ENCODE peak calls at places on chromosomes 12 and 14, in nine cellular contexts. One of them, this sample, is unnamed.

GRCh38 chr14:106062502-106063272 is 536.3 kb downstream of the TMEM121 start:
- DNase-seq in A549: no peak
- DNase-seq in psoas muscle: no peak
- DNase-seq in left lung: no peak
- DNase-seq in cardiac muscle cell: no peak
- DNase-seq in astrocyte: no peak
- DNase-seq in fibroblast of lung: no peak
- DNase-seq in endodermal cell: no peak
- DNase-seq in upper lobe of right lung: no peak
- DNase-seq in this sample: no peak

GRCh38 chr12:6316921-6317692 is 6.6 kb downstream of the PLEKHG6 start:
- DNase-seq in A549: peak; percentile 58
- DNase-seq in psoas muscle: no peak
- DNase-seq in left lung: no peak
- DNase-seq in cardiac muscle cell: no peak
- DNase-seq in astrocyte: no peak
- DNase-seq in fibroblast of lung: no peak
- DNase-seq in endodermal cell: peak; percentile 85
- DNase-seq in upper lobe of right lung: no peak
- DNase-seq in this sample: no peak

GRCh38 chr12:51118706-51119105 is 35.3 kb upstream of the CSRNP2 start:
- DNase-seq in A549: no peak
- DNase-seq in psoas muscle: no peak
- DNase-seq in left lung: no peak
- DNase-seq in cardiac muscle cell: no peak
- DNase-seq in astrocyte: peak; percentile 97
- DNase-seq in fibroblast of lung: peak; percentile 97
- DNase-seq in endodermal cell: no peak
- DNase-seq in upper lobe of right lung: no peak
- DNase-seq in this sample: no peak

GRCh38 chr12:1030779-1031178 is 39.8 kb downstream of the ERC1 start:
- DNase-seq in A549: no peak
- DNase-seq in psoas muscle: no peak
- DNase-seq in left lung: no peak
- DNase-seq in cardiac muscle cell: no peak
- DNase-seq in astrocyte: no peak
- DNase-seq in fibroblast of lung: no peak
- DNase-seq in endodermal cell: no peak
- DNase-seq in upper lobe of right lung: no peak
- DNase-seq in this sample: no peak

GRCh38 chr14:65321370-65321875 is 91.1 kb upstream of the FUT8 start:
- DNase-seq in A549: peak; percentile 16
- DNase-seq in psoas muscle: no peak
- DNase-seq in left lung: no peak
- DNase-seq in cardiac muscle cell: no peak
- DNase-seq in astrocyte: no peak
- DNase-seq in fibroblast of lung: no peak
- DNase-seq in endodermal cell: no peak
- DNase-seq in upper lobe of right lung: no peak
- DNase-seq in this sample: no peak

GRCh38 chr12:33357181-33357580 is 82.4 kb downstream of the SYT10 start:
- DNase-seq in A549: no peak
- DNase-seq in psoas muscle: no peak
- DNase-seq in left lung: no peak
- DNase-seq in cardiac muscle cell: no peak
- DNase-seq in astrocyte: no peak
- DNase-seq in fibroblast of lung: no peak
- DNase-seq in endodermal cell: no peak
- DNase-seq in upper lobe of right lung: no peak
- DNase-seq in this sample: no peak

GRCh38 chr14:106044949-106045596 is 518.7 kb downstream of the TMEM121 start:
- DNase-seq in A549: peak; percentile 83
- DNase-seq in psoas muscle: peak; percentile 18
- DNase-seq in left lung: peak; percentile 54
- DNase-seq in cardiac muscle cell: no peak
- DNase-seq in astrocyte: no peak
- DNase-seq in fibroblast of lung: no peak
- DNase-seq in endodermal cell: peak; percentile 51
- DNase-seq in upper lobe of right lung: peak; percentile 77
- DNase-seq in this sample: peak; percentile 64

GRCh38 chr12:96313606-96314005 is 86.6 kb downstream of the CDK17 start:
- DNase-seq in A549: no peak
- DNase-seq in psoas muscle: no peak
- DNase-seq in left lung: no peak
- DNase-seq in cardiac muscle cell: no peak
- DNase-seq in astrocyte: no peak
- DNase-seq in fibroblast of lung: no peak
- DNase-seq in endodermal cell: no peak
- DNase-seq in upper lobe of right lung: no peak
- DNase-seq in this sample: no peak

GRCh38 chr12:24991209-24992049 is 42.5 kb upstream of the BCAT1 start:
- DNase-seq in A549: peak; percentile 72
- DNase-seq in psoas muscle: no peak
- DNase-seq in left lung: no peak
- DNase-seq in cardiac muscle cell: peak; percentile 55
- DNase-seq in astrocyte: peak; percentile 32
- DNase-seq in fibroblast of lung: peak; percentile 46
- DNase-seq in endodermal cell: no peak
- DNase-seq in upper lobe of right lung: no peak
- DNase-seq in this sample: no peak

GRCh38 chr12:126667340-126667739 is 1599.6 kb upstream of the TMEM132C start:
- DNase-seq in A549: peak; percentile 2
- DNase-seq in psoas muscle: no peak
- DNase-seq in left lung: no peak
- DNase-seq in cardiac muscle cell: no peak
- DNase-seq in astrocyte: peak; percentile 97
- DNase-seq in fibroblast of lung: peak; percentile 98
- DNase-seq in endodermal cell: no peak
- DNase-seq in upper lobe of right lung: no peak
- DNase-seq in this sample: no peak

DNA sequence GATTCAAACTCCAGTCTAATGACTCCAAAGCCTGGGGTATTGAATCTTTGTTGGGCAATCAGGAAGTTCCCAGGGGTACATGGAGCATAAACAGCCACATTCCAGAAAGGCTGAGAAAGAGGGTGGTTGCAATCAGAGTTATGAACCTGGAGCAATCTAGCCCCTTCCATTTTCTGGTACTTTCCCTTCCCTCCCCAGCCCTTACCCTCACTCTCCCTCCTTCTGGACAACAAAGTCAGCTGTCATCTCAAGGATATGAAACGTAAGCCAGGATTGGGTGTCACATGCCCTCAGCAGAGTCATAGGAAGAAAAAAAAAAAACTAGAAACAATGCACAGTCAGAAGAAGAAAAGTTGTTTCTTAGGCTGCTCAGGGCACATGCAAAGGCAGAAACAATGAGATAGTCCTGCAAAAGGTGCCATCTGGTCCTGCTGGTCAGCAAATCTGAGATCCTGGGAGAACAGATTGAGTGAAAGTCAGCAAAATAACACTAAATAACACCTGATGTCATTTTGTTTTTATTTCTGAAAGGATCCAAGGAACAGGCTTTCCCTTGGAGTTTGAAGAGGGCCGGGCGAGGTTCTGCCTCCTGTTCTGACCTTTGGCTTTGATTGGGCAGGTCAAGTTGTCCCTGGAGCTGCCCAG is 27.1 kb downstream of the TMEM229B start:
- DNase-seq in A549: no peak
- DNase-seq in psoas muscle: no peak
- DNase-seq in left lung: no peak
- DNase-seq in cardiac muscle cell: no peak
- DNase-seq in astrocyte: no peak
- DNase-seq in fibroblast of lung: no peak
- DNase-seq in endodermal cell: peak; percentile 31
- DNase-seq in upper lobe of right lung: no peak
- DNase-seq in this sample: no peak
- H3K27ac ChIP-seq in A549: no peak overlapping the region
- H3K27ac ChIP-seq in psoas muscle: no peak overlapping the region
- H3K27ac ChIP-seq in left lung: no peak overlapping the region
- H3K27ac ChIP-seq in cardiac muscle cell: peak overlapping the region; percentile 26
- H3K27ac ChIP-seq in astrocyte: no peak overlapping the region
- H3K27ac ChIP-seq in fibroblast of lung: no peak overlapping the region
- H3K27ac ChIP-seq in endodermal cell: no peak overlapping the region
- H3K27ac ChIP-seq in upper lobe of right lung: no peak overlapping the region
- H3K27ac ChIP-seq in this sample: no peak overlapping the region

GRCh38 chr12:111867531-111867930 is 25.5 kb downstream of the MAPKAPK5 start:
- DNase-seq in A549: no peak
- DNase-seq in psoas muscle: no peak
- DNase-seq in left lung: no peak
- DNase-seq in cardiac muscle cell: no peak
- DNase-seq in astrocyte: no peak
- DNase-seq in fibroblast of lung: no peak
- DNase-seq in endodermal cell: no peak
- DNase-seq in upper lobe of right lung: no peak
- DNase-seq in this sample: no peak
- H3K27ac ChIP-seq in A549: no peak overlapping the region
- H3K27ac ChIP-seq in psoas muscle: no peak overlapping the region
- H3K27ac ChIP-seq in left lung: no peak overlapping the region
- H3K27ac ChIP-seq in cardiac muscle cell: no peak overlapping the region
- H3K27ac ChIP-seq in astrocyte: no peak overlapping the region
- H3K27ac ChIP-seq in fibroblast of lung: no peak overlapping the region
- H3K27ac ChIP-seq in endodermal cell: no peak overlapping the region
- H3K27ac ChIP-seq in upper lobe of right lung: no peak overlapping the region
- H3K27ac ChIP-seq in this sample: no peak overlapping the region

GRCh38 chr12:66164349-66164821 is 5.4 kb downstream of the TMBIM4 start:
- DNase-seq in A549: no peak
- DNase-seq in psoas muscle: no peak
- DNase-seq in left lung: no peak
- DNase-seq in cardiac muscle cell: no peak
- DNase-seq in astrocyte: peak; percentile 49
- DNase-seq in fibroblast of lung: peak; percentile 59
- DNase-seq in endodermal cell: no peak
- DNase-seq in upper lobe of right lung: no peak
- DNase-seq in this sample: no peak
- H3K27ac ChIP-seq in A549: no peak overlapping the region
- H3K27ac ChIP-seq in psoas muscle: no peak overlapping the region
- H3K27ac ChIP-seq in left lung: no peak overlapping the region
- H3K27ac ChIP-seq in cardiac muscle cell: no peak overlapping the region
- H3K27ac ChIP-seq in astrocyte: no peak overlapping the region
- H3K27ac ChIP-seq in fibroblast of lung: no peak overlapping the region
- H3K27ac ChIP-seq in endodermal cell: no peak overlapping the region
- H3K27ac ChIP-seq in upper lobe of right lung: no peak overlapping the region
- H3K27ac ChIP-seq in this sample: no peak overlapping the region

GRCh38 chr12:57384512-57384911 is 46.3 kb downstream of the R3HDM2 start:
- DNase-seq in A549: no peak
- DNase-seq in psoas muscle: no peak
- DNase-seq in left lung: no peak
- DNase-seq in cardiac muscle cell: no peak
- DNase-seq in astrocyte: no peak
- DNase-seq in fibroblast of lung: no peak
- DNase-seq in endodermal cell: no peak
- DNase-seq in upper lobe of right lung: no peak
- DNase-seq in this sample: no peak

GRCh38 chr12:57377103-57377840 is 53.6 kb downstream of the R3HDM2 start:
- DNase-seq in A549: no peak
- DNase-seq in psoas muscle: no peak
- DNase-seq in left lung: no peak
- DNase-seq in cardiac muscle cell: no peak
- DNase-seq in astrocyte: no peak
- DNase-seq in fibroblast of lung: no peak
- DNase-seq in endodermal cell: peak; percentile 67
- DNase-seq in upper lobe of right lung: no peak
- DNase-seq in this sample: no peak

GRCh38 chr12:57380300-57380699 is 50.5 kb downstream of the R3HDM2 start:
- DNase-seq in A549: no peak
- DNase-seq in psoas muscle: no peak
- DNase-seq in left lung: no peak
- DNase-seq in cardiac muscle cell: no peak
- DNase-seq in astrocyte: no peak
- DNase-seq in fibroblast of lung: no peak
- DNase-seq in endodermal cell: no peak
- DNase-seq in upper lobe of right lung: no peak
- DNase-seq in this sample: no peak

GRCh38 chr12:57385586-57385985 is 45.3 kb downstream of the R3HDM2 start:
- DNase-seq in A549: no peak
- DNase-seq in psoas muscle: no peak
- DNase-seq in left lung: no peak
- DNase-seq in cardiac muscle cell: no peak
- DNase-seq in astrocyte: no peak
- DNase-seq in fibroblast of lung: no peak
- DNase-seq in endodermal cell: no peak
- DNase-seq in upper lobe of right lung: no peak
- DNase-seq in this sample: no peak

GRCh38 chr12:57381693-57382220 is 49.1 kb downstream of the R3HDM2 start:
- DNase-seq in A549: no peak
- DNase-seq in psoas muscle: no peak
- DNase-seq in left lung: no peak
- DNase-seq in cardiac muscle cell: no peak
- DNase-seq in astrocyte: no peak
- DNase-seq in fibroblast of lung: peak; percentile 39
- DNase-seq in endodermal cell: no peak
- DNase-seq in upper lobe of right lung: no peak
- DNase-seq in this sample: no peak
- H3K27ac ChIP-seq in A549: no peak overlapping the region
- H3K27ac ChIP-seq in psoas muscle: no peak overlapping the region
- H3K27ac ChIP-seq in left lung: no peak overlapping the region
- H3K27ac ChIP-seq in cardiac muscle cell: no peak overlapping the region
- H3K27ac ChIP-seq in astrocyte: no peak overlapping the region
- H3K27ac ChIP-seq in fibroblast of lung: peak overlapping the region; percentile 8
- H3K27ac ChIP-seq in endodermal cell: no peak overlapping the region
- H3K27ac ChIP-seq in upper lobe of right lung: no peak overlapping the region
- H3K27ac ChIP-seq in this sample: no peak overlapping the region

GRCh38 chr14:52700701-52701172 is 5.4 kb upstream of the ERO1A start:
- DNase-seq in A549: peak; percentile 47
- DNase-seq in psoas muscle: no peak
- DNase-seq in left lung: no peak
- DNase-seq in cardiac muscle cell: no peak
- DNase-seq in astrocyte: no peak
- DNase-seq in fibroblast of lung: no peak
- DNase-seq in endodermal cell: no peak
- DNase-seq in upper lobe of right lung: no peak
- DNase-seq in this sample: no peak
- H3K27ac ChIP-seq in A549: peak overlapping the region; percentile 44
- H3K27ac ChIP-seq in psoas muscle: peak overlapping the region; percentile 27
- H3K27ac ChIP-seq in left lung: peak overlapping the region; percentile 68
- H3K27ac ChIP-seq in cardiac muscle cell: no peak overlapping the region
- H3K27ac ChIP-seq in astrocyte: no peak overlapping the region
- H3K27ac ChIP-seq in fibroblast of lung: no peak overlapping the region
- H3K27ac ChIP-seq in endodermal cell: no peak overlapping the region
- H3K27ac ChIP-seq in upper lobe of right lung: peak overlapping the region; percentile 44
- H3K27ac ChIP-seq in this sample: no peak overlapping the region

GRCh38 chr12:48156648-48157015 is 683 bp downstream of the ASB8 start:
- DNase-seq in A549: no peak
- DNase-seq in psoas muscle: no peak
- DNase-seq in left lung: no peak
- DNase-seq in cardiac muscle cell: no peak
- DNase-seq in astrocyte: no peak
- DNase-seq in fibroblast of lung: no peak
- DNase-seq in endodermal cell: no peak
- DNase-seq in upper lobe of right lung: no peak
- DNase-seq in this sample: no peak

GRCh38 chr12:48145981-48146380 is 11.3 kb downstream of the ASB8 start:
- DNase-seq in A549: no peak
- DNase-seq in psoas muscle: no peak
- DNase-seq in left lung: no peak
- DNase-seq in cardiac muscle cell: peak; percentile 19
- DNase-seq in astrocyte: no peak
- DNase-seq in fibroblast of lung: no peak
- DNase-seq in endodermal cell: no peak
- DNase-seq in upper lobe of right lung: no peak
- DNase-seq in this sample: no peak

GRCh38 chr12:48151103-48151771 is 6.1 kb downstream of the ASB8 start:
- DNase-seq in A549: no peak
- DNase-seq in psoas muscle: no peak
- DNase-seq in left lung: no peak
- DNase-seq in cardiac muscle cell: no peak
- DNase-seq in astrocyte: no peak
- DNase-seq in fibroblast of lung: no peak
- DNase-seq in endodermal cell: peak; percentile 22
- DNase-seq in upper lobe of right lung: no peak
- DNase-seq in this sample: no peak
- H3K27ac ChIP-seq in A549: no peak overlapping the region
- H3K27ac ChIP-seq in psoas muscle: peak overlapping the region; percentile 97
- H3K27ac ChIP-seq in left lung: no peak overlapping the region
- H3K27ac ChIP-seq in cardiac muscle cell: no peak overlapping the region
- H3K27ac ChIP-seq in astrocyte: no peak overlapping the region
- H3K27ac ChIP-seq in fibroblast of lung: no peak overlapping the region
- H3K27ac ChIP-seq in endodermal cell: no peak overlapping the region
- H3K27ac ChIP-seq in upper lobe of right lung: no peak overlapping the region
- H3K27ac ChIP-seq in this sample: no peak overlapping the region

This sample was measured in CD4-positive, alpha-beta T cell.